ENCODE peak calls at places on chromosome 13, in four cellular contexts. One of them, this sample, is unnamed.

GRCh38 chr13:75963318-75963717 is 327.2 kb downstream of the LMO7 start:
- DNase-seq in CD4-positive, CD25-positive, alpha-beta regulatory T cell: no peak
- DNase-seq in fibroblast of lung: peak; percentile 5
- DNase-seq in esophagus squamous epithelium: no peak
- DNase-seq in this sample: no peak

GRCh38 chr13:59477011-59477410 is 686.7 kb downstream of the DIAPH3 start:
- DNase-seq in CD4-positive, CD25-positive, alpha-beta regulatory T cell: peak; percentile 1
- DNase-seq in esophagus squamous epithelium: no peak
- DNase-seq in fibroblast of lung: no peak
- DNase-seq in this sample: no peak

GRCh38 chr13:82900453-82900852 is 981.8 kb downstream of the SLITRK1 start:
- DNase-seq in CD4-positive, CD25-positive, alpha-beta regulatory T cell: no peak
- DNase-seq in fibroblast of lung: no peak
- DNase-seq in esophagus squamous epithelium: no peak
- DNase-seq in this sample: no peak

GRCh38 chr13:72886272-72887062 is 104.5 kb downstream of the PIBF1 start:
- DNase-seq in esophagus squamous epithelium: no peak
- DNase-seq in CD4-positive, CD25-positive, alpha-beta regulatory T cell: no peak
- DNase-seq in fibroblast of lung: peak; percentile 53
- DNase-seq in this sample: no peak

GRCh38 chr13:25178070-25178469 is 6.0 kb upstream of the AMER2 start:
- DNase-seq in fibroblast of lung: no peak
- DNase-seq in esophagus squamous epithelium: no peak
- DNase-seq in CD4-positive, CD25-positive, alpha-beta regulatory T cell: no peak
- DNase-seq in this sample: no peak

GRCh38 chr13:31223640-31224039 is 23.9 kb downstream of the B3GLCT start:
- DNase-seq in fibroblast of lung: no peak
- DNase-seq in esophagus squamous epithelium: no peak
- DNase-seq in CD4-positive, CD25-positive, alpha-beta regulatory T cell: no peak
- DNase-seq in this sample: no peak

GRCh38 chr13:22447132-22447886 is 733.5 kb upstream of the SGCG start:
- DNase-seq in fibroblast of lung: no peak
- DNase-seq in esophagus squamous epithelium: no peak
- DNase-seq in CD4-positive, CD25-positive, alpha-beta regulatory T cell: no peak
- DNase-seq in this sample: no peak

GRCh38 chr13:26026211-26026610 is 25.6 kb downstream of the SHISA2 start:
- DNase-seq in esophagus squamous epithelium: no peak
- DNase-seq in fibroblast of lung: no peak
- DNase-seq in CD4-positive, CD25-positive, alpha-beta regulatory T cell: no peak
- DNase-seq in this sample: no peak

GRCh38 chr13:49543656-49544055 is 41.7 kb downstream of the RCBTB1 start:
- DNase-seq in esophagus squamous epithelium: no peak
- DNase-seq in CD4-positive, CD25-positive, alpha-beta regulatory T cell: no peak
- DNase-seq in fibroblast of lung: no peak
- DNase-seq in this sample: no peak

GRCh38 chr13:23979361-23980159 is 82.3 kb upstream of the C1QTNF9B start:
- DNase-seq in esophagus squamous epithelium: no peak
- DNase-seq in CD4-positive, CD25-positive, alpha-beta regulatory T cell: peak; percentile 15
- DNase-seq in fibroblast of lung: peak; percentile 85
- DNase-seq in this sample: peak; percentile 24

GRCh38 chr13:79405831-79406596 is at the start of gene RBM26:
- DNase-seq in fibroblast of lung: peak; percentile 96
- DNase-seq in CD4-positive, CD25-positive, alpha-beta regulatory T cell: peak; percentile 97
- DNase-seq in esophagus squamous epithelium: peak; percentile 61
- DNase-seq in this sample: peak; percentile 78

GRCh38 chr13:19910336-19911072 is 47.1 kb upstream of the ZMYM5 start:
- DNase-seq in esophagus squamous epithelium: no peak
- DNase-seq in CD4-positive, CD25-positive, alpha-beta regulatory T cell: no peak
- DNase-seq in fibroblast of lung: no peak
- DNase-seq in this sample: no peak

GRCh38 chr13:101449971-101450748 is 2.3 kb upstream of the ITGBL1 start:
- DNase-seq in esophagus squamous epithelium: no peak
- DNase-seq in fibroblast of lung: peak; percentile 86
- DNase-seq in CD4-positive, CD25-positive, alpha-beta regulatory T cell: no peak
- DNase-seq in this sample: no peak

GRCh38 chr13:28753946-28754345 is 35.2 kb upstream of the SLC46A3 start:
- DNase-seq in fibroblast of lung: no peak
- DNase-seq in CD4-positive, CD25-positive, alpha-beta regulatory T cell: no peak
- DNase-seq in esophagus squamous epithelium: no peak
- DNase-seq in this sample: no peak

GRCh38 chr13:26377038-26377437 is 123.1 kb downstream of the CDK8 start:
- DNase-seq in CD4-positive, CD25-positive, alpha-beta regulatory T cell: peak; percentile 24
- DNase-seq in fibroblast of lung: no peak
- DNase-seq in esophagus squamous epithelium: no peak
- DNase-seq in this sample: no peak

GRCh38 chr13:37097008-37097579 is 8.4 kb downstream of the CSNK1A1L start:
- DNase-seq in CD4-positive, CD25-positive, alpha-beta regulatory T cell: no peak
- DNase-seq in esophagus squamous epithelium: no peak
- DNase-seq in fibroblast of lung: no peak
- DNase-seq in this sample: no peak

GRCh38 chr13:85853901-85854663 is 54.9 kb upstream of the SLITRK6 start:
- DNase-seq in esophagus squamous epithelium: no peak
- DNase-seq in CD4-positive, CD25-positive, alpha-beta regulatory T cell: no peak
- DNase-seq in fibroblast of lung: no peak
- DNase-seq in this sample: no peak

GRCh38 chr13:45728759-45729158 is 26.6 kb downstream of the CBY2 start:
- DNase-seq in fibroblast of lung: no peak
- DNase-seq in CD4-positive, CD25-positive, alpha-beta regulatory T cell: peak; percentile 9
- DNase-seq in esophagus squamous epithelium: no peak
- DNase-seq in this sample: no peak

GRCh38 chr13:38350114-38350617 is 515 bp downstream of the UFM1 start:
- DNase-seq in fibroblast of lung: peak; percentile 65
- DNase-seq in esophagus squamous epithelium: no peak
- DNase-seq in CD4-positive, CD25-positive, alpha-beta regulatory T cell: peak; percentile 60
- DNase-seq in this sample: peak; percentile 32

GRCh38 chr13:60134376-60134775 is 29.4 kb downstream of the DIAPH3 start:
- DNase-seq in fibroblast of lung: peak; percentile 58
- DNase-seq in esophagus squamous epithelium: no peak
- DNase-seq in CD4-positive, CD25-positive, alpha-beta regulatory T cell: no peak
- DNase-seq in this sample: no peak

GRCh38 chr13:27379694-27380596 is 44.5 kb upstream of the GTF3A start:
- DNase-seq in fibroblast of lung: no peak
- DNase-seq in CD4-positive, CD25-positive, alpha-beta regulatory T cell: peak; percentile 58
- DNase-seq in esophagus squamous epithelium: no peak
- DNase-seq in this sample: no peak

GRCh38 chr13:73060251-73061160 is 1.7 kb downstream of the KLF5 start:
- DNase-seq in esophagus squamous epithelium: no peak
- DNase-seq in fibroblast of lung: peak; percentile 78
- DNase-seq in CD4-positive, CD25-positive, alpha-beta regulatory T cell: peak; percentile 13
- DNase-seq in this sample: no peak

GRCh38 chr13:30618186-30618937 is 642 bp downstream of the USPL1 start:
- DNase-seq in CD4-positive, CD25-positive, alpha-beta regulatory T cell: peak; percentile 52
- DNase-seq in fibroblast of lung: no peak
- DNase-seq in esophagus squamous epithelium: no peak
- DNase-seq in this sample: no peak

GRCh38 chr13:28329395-28330158 is 165.4 kb downstream of the FLT1 start:
- DNase-seq in CD4-positive, CD25-positive, alpha-beta regulatory T cell: no peak
- DNase-seq in esophagus squamous epithelium: no peak
- DNase-seq in fibroblast of lung: peak; percentile 85
- DNase-seq in this sample: peak; percentile 13

GRCh38 chr13:60433505-60433904 is 36.5 kb downstream of the TDRD3 start:
- DNase-seq in CD4-positive, CD25-positive, alpha-beta regulatory T cell: no peak
- DNase-seq in esophagus squamous epithelium: no peak
- DNase-seq in fibroblast of lung: peak; percentile 26
- DNase-seq in this sample: no peak

GRCh38 chr13:77000475-77000874 is 8.6 kb downstream of the CLN5 start:
- DNase-seq in fibroblast of lung: peak; percentile 51
- DNase-seq in CD4-positive, CD25-positive, alpha-beta regulatory T cell: no peak
- DNase-seq in esophagus squamous epithelium: no peak
- DNase-seq in this sample: no peak
- H3K36me3 ChIP-seq in fibroblast of lung: no peaks in the 10 kb centered on the region
- H3K36me3 ChIP-seq in CD4-positive, CD25-positive, alpha-beta regulatory T cell: peaks cover 53% of the 10 kb centered on the region
- H3K36me3 ChIP-seq in esophagus squamous epithelium: peaks cover 5% of the 10 kb centered on the region
- H3K36me3 ChIP-seq in this sample: peaks cover 22% of the 10 kb centered on the region

DNA sequence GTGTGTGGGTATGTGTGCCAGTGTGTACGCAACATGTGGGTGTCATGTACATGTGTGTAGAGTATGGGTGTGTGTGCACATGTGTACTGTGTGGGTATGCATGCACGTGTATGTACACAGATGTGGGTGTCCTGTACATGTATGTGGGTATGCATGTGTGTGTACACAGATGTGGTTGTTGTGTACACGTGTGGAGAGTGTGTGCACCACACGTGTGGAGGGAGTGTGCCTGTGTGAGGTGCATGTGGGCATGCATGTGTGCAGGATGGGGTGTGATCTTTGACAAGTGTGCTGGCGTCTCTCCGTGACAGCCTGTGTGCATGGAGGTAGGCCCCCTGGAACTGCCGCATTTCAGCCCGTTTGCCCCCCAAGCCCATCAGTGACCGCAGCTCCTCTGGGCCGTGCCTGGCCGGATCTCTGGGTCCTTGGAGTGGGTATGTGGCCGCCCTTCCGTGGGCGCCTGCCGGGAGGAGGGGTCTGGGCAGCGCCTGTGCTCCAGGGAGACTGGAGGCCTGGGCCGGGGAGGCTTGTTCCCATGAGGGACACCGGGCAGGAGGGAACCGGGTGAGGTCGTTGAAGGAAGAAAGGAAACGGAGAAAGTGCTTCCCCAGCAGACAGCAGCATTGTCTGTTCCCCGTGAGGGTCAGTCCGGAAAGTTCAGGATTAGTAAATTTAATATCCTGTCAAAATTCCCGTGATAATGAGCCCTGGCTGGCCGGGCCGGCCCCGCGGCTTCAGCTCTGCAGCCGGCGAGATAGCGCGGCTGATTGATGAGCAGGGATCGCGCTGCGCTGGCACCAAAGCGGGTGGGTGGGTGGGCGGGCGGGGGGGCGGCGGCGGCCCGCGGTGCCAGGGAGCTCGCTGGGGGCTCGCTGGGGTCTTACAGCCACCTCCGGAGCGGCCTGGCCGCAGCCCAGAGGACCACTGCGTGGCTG is 91.1 kb upstream of the SOX1 start:
- DNase-seq in fibroblast of lung: no peak
- DNase-seq in esophagus squamous epithelium: no peak
- DNase-seq in CD4-positive, CD25-positive, alpha-beta regulatory T cell: no peak
- DNase-seq in this sample: no peak
- H3K4me3 ChIP-seq in fibroblast of lung: no peak overlapping the region
- H3K4me3 ChIP-seq in esophagus squamous epithelium: no peak overlapping the region
- H3K4me3 ChIP-seq in CD4-positive, CD25-positive, alpha-beta regulatory T cell: no peak overlapping the region
- H3K4me3 ChIP-seq in this sample: no peak overlapping the region

GRCh38 chr13:90757127-90757680 is 590.3 kb upstream of the MIR17HG start:
- DNase-seq in CD4-positive, CD25-positive, alpha-beta regulatory T cell: no peak
- DNase-seq in esophagus squamous epithelium: no peak
- DNase-seq in fibroblast of lung: no peak
- DNase-seq in this sample: no peak

GRCh38 chr13:90766503-90766902 is 581.0 kb upstream of the MIR17HG start:
- DNase-seq in fibroblast of lung: no peak
- DNase-seq in esophagus squamous epithelium: no peak
- DNase-seq in CD4-positive, CD25-positive, alpha-beta regulatory T cell: no peak
- DNase-seq in this sample: no peak

DNA sequence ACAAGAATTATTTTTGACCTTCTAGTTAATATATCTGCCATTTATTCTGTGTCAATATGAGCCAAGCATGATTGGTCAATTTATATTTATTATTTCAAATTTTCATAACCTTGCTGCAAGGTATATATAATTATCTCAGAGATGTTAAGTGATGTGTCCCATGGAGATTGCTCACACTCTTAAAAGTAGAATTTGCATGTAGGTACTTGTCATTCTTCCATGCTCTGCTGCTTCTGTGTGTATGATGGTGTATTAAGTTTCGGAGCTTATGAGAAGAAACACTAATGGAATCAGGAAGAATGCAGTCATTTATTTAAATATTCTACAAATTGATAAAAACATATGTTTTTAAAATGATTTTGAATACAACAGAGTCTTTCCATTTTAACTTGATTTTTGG is 586.8 kb upstream of the MIR17HG start:
- DNase-seq in CD4-positive, CD25-positive, alpha-beta regulatory T cell: no peak
- DNase-seq in esophagus squamous epithelium: no peak
- DNase-seq in fibroblast of lung: no peak
- DNase-seq in this sample: no peak
- H3K4me1 ChIP-seq in CD4-positive, CD25-positive, alpha-beta regulatory T cell: no peaks in the 10 kb centered on the region
- H3K4me1 ChIP-seq in esophagus squamous epithelium: no peaks in the 10 kb centered on the region
- H3K4me1 ChIP-seq in fibroblast of lung: no peaks in the 10 kb centered on the region
- H3K4me1 ChIP-seq in this sample: no peaks in the 10 kb centered on the region

DNA sequence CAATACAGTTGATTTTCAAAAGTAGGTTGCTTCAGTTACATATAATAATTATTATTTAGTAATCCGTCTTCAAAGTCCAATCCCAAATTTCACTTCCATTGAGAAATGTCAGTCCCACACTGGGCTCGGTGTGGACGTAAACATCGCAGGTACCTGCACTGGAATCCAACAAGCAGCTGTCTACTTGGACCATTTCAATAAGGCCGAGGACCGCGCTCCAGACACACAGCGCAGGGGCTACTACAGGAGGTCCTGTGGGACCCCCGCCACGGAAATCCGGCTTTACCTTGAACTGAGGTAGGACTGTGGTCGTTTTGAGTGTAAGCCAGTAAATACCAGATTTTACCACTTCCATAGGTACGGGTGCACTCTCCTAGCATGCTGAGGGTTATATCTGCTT is 30.8 kb downstream of the IRS2 start:
- DNase-seq in fibroblast of lung: no peak
- DNase-seq in CD4-positive, CD25-positive, alpha-beta regulatory T cell: no peak
- DNase-seq in esophagus squamous epithelium: no peak
- DNase-seq in this sample: no peak
- H3K36me3 ChIP-seq in fibroblast of lung: no peaks in the 10 kb centered on the region
- H3K36me3 ChIP-seq in CD4-positive, CD25-positive, alpha-beta regulatory T cell: peaks cover 18% of the 10 kb centered on the region
- H3K36me3 ChIP-seq in esophagus squamous epithelium: no peaks in the 10 kb centered on the region
- H3K36me3 ChIP-seq in this sample: peaks cover 33% of the 10 kb centered on the region

GRCh38 chr13:107834268-107834667 is 381.1 kb downstream of the LIG4 start:
- DNase-seq in esophagus squamous epithelium: no peak
- DNase-seq in fibroblast of lung: no peak
- DNase-seq in CD4-positive, CD25-positive, alpha-beta regulatory T cell: no peak
- DNase-seq in this sample: no peak
- H3K4me3 ChIP-seq in esophagus squamous epithelium: no peak overlapping the region
- H3K4me3 ChIP-seq in fibroblast of lung: no peak overlapping the region
- H3K4me3 ChIP-seq in CD4-positive, CD25-positive, alpha-beta regulatory T cell: no peak overlapping the region
- H3K4me3 ChIP-seq in this sample: no peak overlapping the region

DNA sequence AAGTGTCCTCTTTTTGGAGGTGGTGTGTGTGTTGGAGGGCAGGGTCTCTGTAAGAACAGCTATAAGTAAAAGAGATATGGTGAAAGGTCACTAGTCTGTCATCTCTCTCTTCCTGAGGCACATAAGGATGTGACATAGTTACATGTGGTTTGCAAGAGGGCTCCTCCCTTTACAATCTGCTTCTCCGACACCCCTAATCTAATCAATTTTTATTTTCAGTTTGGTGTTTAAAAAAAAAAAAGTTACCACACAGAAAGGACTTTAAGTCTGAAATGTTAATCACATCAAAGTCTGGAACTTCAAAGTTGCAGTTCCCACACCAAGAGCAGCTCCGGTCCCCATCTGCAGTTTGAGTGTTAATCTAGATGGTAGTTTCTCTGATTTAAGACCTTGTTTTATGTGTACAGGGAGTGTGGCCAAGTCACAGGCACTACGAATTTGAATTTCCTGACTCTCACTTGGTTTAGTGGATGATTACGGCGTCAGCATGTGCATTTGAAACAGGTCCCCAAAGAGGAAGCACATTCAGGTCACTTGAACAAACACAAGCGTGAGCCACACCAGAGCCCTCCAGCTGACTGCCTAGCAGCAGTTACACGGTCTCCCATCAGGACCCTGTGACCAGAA is 53.1 kb downstream of the FOXO1 start:
- DNase-seq in fibroblast of lung: no peak
- DNase-seq in CD4-positive, CD25-positive, alpha-beta regulatory T cell: peak; percentile 88
- DNase-seq in esophagus squamous epithelium: no peak
- DNase-seq in this sample: no peak
- H3K4me1 ChIP-seq in fibroblast of lung: no peaks in the 10 kb centered on the region
- H3K4me1 ChIP-seq in CD4-positive, CD25-positive, alpha-beta regulatory T cell: peaks cover 99% of the 10 kb centered on the region
- H3K4me1 ChIP-seq in esophagus squamous epithelium: peaks cover 56% of the 10 kb centered on the region
- H3K4me1 ChIP-seq in this sample: peaks cover 26% of the 10 kb centered on the region

This sample was measured in thoracic aorta.